ENCODE peak calls at places on chromosome 9, in seven cellular contexts. L is gastrocnemius medialis; X is CD8-positive, alpha-beta memory T cell; J is upper lobe of right lung; A is heart left ventricle; Q is pancreas; D is lung. P is an unnamed sample.

GRCh38 chr9:91494751-91495150 is 71.1 kb upstream of the NFIL3 start:
- DNase-seq in D (no peak), J (no peak), A (no peak), X (no peak), L (no peak), Q (no peak), P (no peak)

GRCh38 chr9:10251490-10251889 is 361.3 kb downstream of the PTPRD start:
- DNase-seq in J (no peak), D (no peak), X (no peak), A (no peak), L (no peak), Q (no peak), P (no peak)

GRCh38 chr9:131608469-131609115 is 63.3 kb downstream of the PRRT1B start:
- DNase-seq in X (no peak), D (peak; percentile 69), A (peak; percentile 80), J (no peak), L (peak; percentile 79), Q (peak; percentile 70), P (no peak)

GRCh38 chr9:7976856-7977255 is 177.3 kb upstream of the DMAC1 start:
- DNase-seq in D (no peak), Q (no peak), A (no peak), J (no peak), L (no peak), X (no peak), P (no peak)

GRCh38 chr9:112925058-112925641 is 34.5 kb upstream of the SLC46A2 start:
- DNase-seq in A (no peak), X (no peak), Q (no peak), D (no peak), L (no peak), J (no peak), P (no peak)

GRCh38 chr9:84301851-84302250 is 38.7 kb downstream of the SLC28A3 start:
- DNase-seq in A (no peak), J (no peak), L (no peak), X (no peak), D (no peak), Q (no peak), P (no peak)

GRCh38 chr9:122131401-122131921 is 28.1 kb downstream of the NDUFA8 start:
- DNase-seq in D (no peak), X (no peak), L (no peak), Q (no peak), J (no peak), A (peak; percentile 51), P (no peak)

GRCh38 chr9:87193925-87194380 is 246.6 kb upstream of the GAS1 start:
- DNase-seq in A (no peak), J (no peak), Q (no peak), X (no peak), L (no peak), D (no peak), P (no peak)

GRCh38 chr9:33818167-33818831 is 1.3 kb downstream of the UBE2R2 start:
- DNase-seq in Q (no peak), A (no peak), L (no peak), X (no peak), J (no peak), D (no peak), P (no peak)

GRCh38 chr9:125359011-125359410 is 97.4 kb downstream of the GAPVD1 start:
- DNase-seq in J (no peak), X (no peak), L (no peak), A (no peak), Q (no peak), D (no peak), P (no peak)

GRCh38 chr9:115367780-115368179 is 249.8 kb upstream of the TNC start:
- DNase-seq in X (no peak), A (no peak), L (no peak), J (no peak), D (no peak), Q (no peak), P (no peak)

GRCh38 chr9:95040106-95040505 is 277.4 kb downstream of the FANCC start:
- DNase-seq in X (no peak), A (no peak), D (no peak), J (no peak), Q (no peak), L (no peak), P (no peak)

GRCh38 chr9:17422994-17423680 is 155.7 kb upstream of the SH3GL2 start:
- DNase-seq in L (no peak), J (no peak), D (no peak), X (no peak), A (no peak), Q (no peak), P (no peak)

GRCh38 chr9:86099695-86100364 is 472 bp upstream of the GOLM1 start:
- DNase-seq in A (peak; percentile 41), Q (peak; percentile 60), D (peak; percentile 38), L (no peak), J (no peak), X (no peak), P (no peak)

GRCh38 chr9:115978739-115979138 is 174.9 kb upstream of the PAPPA start:
- DNase-seq in X (no peak), A (no peak), D (no peak), L (no peak), J (no peak), Q (no peak), P (no peak)

GRCh38 chr9:91789941-91790340 is 160.1 kb downstream of the ROR2 start:
- DNase-seq in L (no peak), X (no peak), Q (no peak), J (no peak), D (no peak), A (no peak), P (no peak)

GRCh38 chr9:69996947-69997346 is 46.7 kb upstream of the MAMDC2 start:
- DNase-seq in J (no peak), A (no peak), L (peak; percentile 41), X (no peak), D (peak; percentile 58), Q (no peak), P (no peak)

GRCh38 chr9:92191801-92192200 is 76.6 kb upstream of the SPTLC1 start:
- DNase-seq in D (no peak), J (no peak), X (no peak), L (no peak), Q (no peak), A (no peak), P (no peak)

GRCh38 chr9:94480205-94480604 is 74.7 kb upstream of the PCAT7 start:
- DNase-seq in J (no peak), X (no peak), L (no peak), A (no peak), D (no peak), Q (no peak), P (no peak)

GRCh38 chr9:88810826-88811225 is 180.4 kb upstream of the S1PR3 start:
- DNase-seq in X (no peak), Q (no peak), A (no peak), D (no peak), J (no peak), L (no peak), P (no peak)

GRCh38 chr9:87751869-87752268 is 25.9 kb downstream of the CTSL start:
- DNase-seq in D (no peak), J (no peak), X (no peak), L (no peak), Q (no peak), A (no peak), P (no peak)

GRCh38 chr9:92961627-92962302 is 14.4 kb downstream of the FGD3 start:
- DNase-seq in L (no peak), D (no peak), Q (no peak), X (no peak), J (peak; percentile 40), A (no peak), P (no peak)

GRCh38 chr9:5529683-5530221 is 19.4 kb downstream of the PDCD1LG2 start:
- DNase-seq in J (no peak), Q (no peak), A (no peak), D (no peak), X (no peak), L (no peak), P (no peak)

GRCh38 chr9:78234810-78235209 is 1.1 kb upstream of the CEP78 start:
- DNase-seq in J (no peak), D (no peak), Q (no peak), L (no peak), X (no peak), A (no peak), P (no peak)

GRCh38 chr9:84297162-84297821 is 43.3 kb downstream of the SLC28A3 start:
- DNase-seq in D (no peak), J (no peak), L (no peak), X (no peak), A (no peak), Q (no peak), P (no peak)

GRCh38 chr9:73183917-73184861 is 32.5 kb downstream of the ANXA1 start:
- DNase-seq in A (no peak), L (no peak), Q (no peak), D (no peak), X (no peak), J (no peak), P (no peak)

DNA sequence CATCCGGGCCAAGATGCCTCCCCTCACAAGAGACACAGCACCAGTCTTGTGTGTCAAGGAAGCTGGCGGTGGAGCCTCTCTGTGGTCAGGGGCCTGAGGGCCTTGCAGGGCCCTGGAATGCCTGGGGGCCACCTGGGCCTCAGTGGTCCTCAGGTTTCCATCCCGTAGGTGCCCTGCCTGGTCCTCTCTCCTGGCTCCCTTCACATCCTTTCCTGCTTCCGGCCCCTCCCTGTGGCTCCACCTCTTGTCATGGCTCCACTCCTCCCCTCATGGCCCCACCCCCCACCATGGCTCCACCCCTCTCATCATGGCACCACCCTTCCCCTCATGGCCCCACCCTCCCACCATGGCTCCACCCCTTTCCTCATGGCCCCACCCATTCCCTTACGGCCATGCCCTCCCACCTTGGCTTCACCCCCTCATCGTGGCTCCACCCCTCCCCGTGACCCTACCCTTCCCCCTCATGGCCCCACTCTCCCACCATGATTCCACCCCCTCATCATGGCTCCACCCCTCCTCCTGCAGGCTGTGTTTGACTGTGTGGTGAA is 175.8 kb downstream of the CACNA1B start:
- DNase-seq in X (no peak), J (peak; percentile 46), A (peak; percentile 3), D (no peak), Q (no peak), L (no peak), P (no peak)
- H3K9me3 ChIP-seq in X (no peaks in the 10 kb centered on the region), J (no peaks in the 10 kb centered on the region), A (no peaks in the 10 kb centered on the region), D (no peaks in the 10 kb centered on the region), Q (no peaks in the 10 kb centered on the region), L (no peaks in the 10 kb centered on the region), P (no peaks in the 10 kb centered on the region)

GRCh38 chr9:135641047-135641446 is 1.7 kb upstream of the GLT6D1 start:
- DNase-seq in J (no peak), Q (no peak), A (no peak), X (no peak), D (no peak), L (no peak), P (no peak)
- H3K9me3 ChIP-seq in J (peaks cover 10% of the 10 kb centered on the region), Q (no peaks in the 10 kb centered on the region), A (peaks cover 24% of the 10 kb centered on the region), X (no peaks in the 10 kb centered on the region), D (peaks cover 3% of the 10 kb centered on the region), L (no peaks in the 10 kb centered on the region), P (peaks cover 5% of the 10 kb centered on the region)

GRCh38 chr9:135513351-135513846 is 7.8 kb upstream of the LCN1 start:
- DNase-seq in A (no peak), L (no peak), X (no peak), Q (peak; percentile 5), J (peak; percentile 58), D (no peak), P (no peak)
- H3K9me3 ChIP-seq in A (peaks cover 12% of the 10 kb centered on the region), L (no peaks in the 10 kb centered on the region), X (no peaks in the 10 kb centered on the region), Q (no peaks in the 10 kb centered on the region), J (no peaks in the 10 kb centered on the region), D (no peaks in the 10 kb centered on the region), P (no peaks in the 10 kb centered on the region)

DNA sequence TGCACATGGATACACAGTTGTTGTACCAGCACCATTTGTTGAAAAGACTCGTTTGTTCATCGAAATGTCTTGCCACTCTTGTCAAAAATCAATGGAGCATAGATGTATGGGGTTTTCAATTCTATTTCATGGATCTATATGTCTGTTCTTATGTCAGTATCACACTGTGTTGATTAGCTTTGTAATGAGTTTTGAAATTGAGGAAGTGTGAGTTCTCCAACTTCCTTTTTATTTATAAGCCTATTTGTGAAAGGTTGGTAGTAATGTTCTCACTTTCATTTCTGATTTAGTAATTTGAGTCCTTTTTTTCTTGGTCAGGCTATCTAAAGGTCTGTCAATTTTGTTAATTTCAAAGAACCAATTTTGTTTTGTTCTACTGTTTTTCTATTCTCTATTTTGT is 26.1 kb downstream of the ZNF510 start:
- DNase-seq in Q (no peak), D (no peak), L (no peak), X (no peak), A (no peak), J (no peak), P (no peak)
- H3K9me3 ChIP-seq in Q (no peaks in the 10 kb centered on the region), D (peaks cover 25% of the 10 kb centered on the region), L (peaks cover 19% of the 10 kb centered on the region), X (peaks cover 51% of the 10 kb centered on the region), A (peaks cover 100% of the 10 kb centered on the region), J (peaks cover 81% of the 10 kb centered on the region), P (peaks cover 50% of the 10 kb centered on the region)

P was measured in effector memory CD4-positive, alpha-beta T cell.